ENCODE peak calls at places on chromosomes 1 and 21, in six cellular contexts. M is central memory CD4-positive, alpha-beta T cell; W is posterior cingulate gyrus; E is iris pigment epithelial cell; H is nephron progenitor cell; Y is endothelial cell. U is an unnamed sample.

GRCh38 chr1:207097871-207098324 is 6.1 kb upstream of the C4BPA start:
- DNase-seq in W (no peak), H (no peak), E (no peak), M (no peak), Y (no peak), U (no peak)

GRCh38 chr21:36150192-36150711 is 6.4 kb upstream of the DOP1B start:
- DNase-seq in W (no peak), E (peak), Y (no peak), H (no peak), M (no peak), U (peak)

GRCh38 chr1:21149430-21149861 is 27.3 kb downstream of the EIF4G3 start:
- DNase-seq in M (no peak), Y (peak), W (no peak), E (peak), H (no peak), U (peak)

GRCh38 chr1:223052931-223053330 is 90.1 kb downstream of the TLR5 start:
- DNase-seq in H (no peak), E (no peak), M (no peak), W (no peak), Y (no peak), U (no peak)

GRCh38 chr1:235601087-235601486 is 48.5 kb downstream of the GNG4 start:
- DNase-seq in H (no peak), W (no peak), M (no peak), Y (peak), E (no peak), U (no peak)

GRCh38 chr1:7013833-7014639 is 228.8 kb downstream of the CAMTA1 start:
- DNase-seq in H (no peak), W (no peak), E (no peak), Y (no peak), M (no peak), U (no peak)

GRCh38 chr21:17467829-17468228 is 45.0 kb upstream of the CXADR start:
- DNase-seq in H (no peak), W (no peak), Y (no peak), E (peak), M (no peak), U (peak)

GRCh38 chr1:47211796-47212269 is 20.2 kb downstream of the TAL1 start:
- DNase-seq in Y (peak), H (no peak), W (no peak), M (no peak), E (no peak), U (no peak)

GRCh38 chr1:2194319-2194897 is at the start of gene FAAP20:
- DNase-seq in H (peak), Y (peak), E (peak), M (no peak), W (peak), U (peak)

GRCh38 chr1:154860154-154860870 is 9.8 kb downstream of the KCNN3 start:
- DNase-seq in H (no peak), M (no peak), Y (no peak), E (no peak), W (no peak), U (no peak)

GRCh38 chr1:178539291-178539690 is 26.4 kb downstream of the TEX35 start:
- DNase-seq in H (no peak), Y (no peak), M (no peak), E (no peak), W (no peak), U (no peak)

GRCh38 chr1:170619167-170620030 is 44.5 kb upstream of the PRRX1 start:
- DNase-seq in W (peak), H (no peak), Y (no peak), M (no peak), E (peak), U (no peak)

GRCh38 chr21:42140196-42140934 is 69.2 kb downstream of the UMODL1 start:
- DNase-seq in E (no peak), Y (no peak), M (no peak), H (no peak), W (no peak), U (no peak)

GRCh38 chr1:176164014-176164678 is 42.9 kb downstream of the COP1 start:
- DNase-seq in Y (no peak), W (no peak), H (no peak), M (no peak), E (no peak), U (no peak)

GRCh38 chr1:110174961-110175360 is 24.7 kb downstream of the SLC6A17 start:
- DNase-seq in Y (no peak), H (no peak), M (no peak), E (no peak), W (no peak), U (no peak)

GRCh38 chr1:56569661-56570060 is 9.7 kb downstream of the PLPP3 start:
- DNase-seq in E (no peak), M (no peak), H (no peak), W (no peak), Y (no peak), U (no peak)

GRCh38 chr1:78009276-78009675 is 4.5 kb downstream of the DNAJB4 start:
- DNase-seq in Y (no peak), H (no peak), M (no peak), E (no peak), W (no peak), U (no peak)

GRCh38 chr1:94819945-94820746 is at the start of gene SLC44A3:
- DNase-seq in E (peak), M (peak), H (peak), W (peak), Y (peak), U (peak)

GRCh38 chr1:202164271-202165037 is 4.1 kb upstream of the PTPN7 start:
- DNase-seq in H (no peak), M (peak), Y (no peak), W (no peak), E (no peak), U (no peak)

GRCh38 chr1:216020743-216021345 is 402.4 kb downstream of the USH2A start:
- DNase-seq in E (no peak), W (no peak), M (no peak), Y (no peak), H (no peak), U (no peak)

GRCh38 chr1:76881726-76882125 is 14.4 kb downstream of the ST6GALNAC5 start:
- DNase-seq in M (no peak), Y (no peak), W (no peak), E (no peak), H (no peak), U (peak)

U was measured in astrocyte of the hippocampus.